ENCODE peak calls at places on chromosomes 13 and 19, in seven cellular contexts. V is CD4-positive, alpha-beta T cell; N is lower lobe of right lung; D is heart right ventricle; G is keratinocyte; U is PC-9; S is mammary epithelial cell. E is an unnamed sample.

GRCh38 chr13:103948477-103948876 is 882.3 kb upstream of the SLC10A2 start:
- DNase-seq in S (no peak), D (no peak), G (no peak), V (no peak), U (no peak), N (no peak), E (no peak)

GRCh38 chr19:12494260-12494860 is 9.7 kb upstream of the ZNF709 start:
- DNase-seq in S (no peak), D (no peak), V (no peak), N (no peak), U (no peak), G (no peak), E (no peak)

GRCh38 chr19:6412111-6412999 is 12.3 kb downstream of the KHSRP start:
- DNase-seq in V (peak; percentile 60), D (no peak), G (no peak), U (no peak), N (no peak), S (no peak), E (no peak)

GRCh38 chr19:15187026-15188007 is 13.5 kb downstream of the NOTCH3 start:
- DNase-seq in G (no peak), U (peak; percentile 66), S (no peak), V (no peak), N (no peak), D (no peak), E (no peak)

GRCh38 chr13:41398494-41399190 is 58.7 kb upstream of the RGCC start:
- DNase-seq in S (no peak), U (no peak), D (no peak), V (no peak), N (no peak), G (no peak), E (no peak)

GRCh38 chr13:30113983-30114491 is 193.3 kb downstream of the KATNAL1 start:
- DNase-seq in N (no peak), U (no peak), G (no peak), V (no peak), S (no peak), D (no peak), E (no peak)

GRCh38 chr19:2016041-2016807 is 710 bp upstream of the BTBD2 start:
- DNase-seq in S (peak; percentile 66), U (peak; percentile 44), G (peak; percentile 62), D (peak; percentile 85), V (no peak), N (peak; percentile 77), E (peak; percentile 52)

GRCh38 chr13:33207616-33207964 is 78.0 kb downstream of the STARD13 start:
- DNase-seq in V (no peak), D (peak; percentile 51), S (peak; percentile 80), N (no peak), U (no peak), G (no peak), E (no peak)

GRCh38 chr13:74132152-74132767 is 1.9 kb downstream of the KLF12 start:
- DNase-seq in S (peak; percentile 11), G (no peak), N (no peak), U (no peak), D (no peak), V (no peak), E (peak; percentile 9)

GRCh38 chr19:16198363-16198636 is 589 bp downstream of the AP1M1 start:
- DNase-seq in N (no peak), S (no peak), V (no peak), U (no peak), D (no peak), G (no peak), E (no peak)

GRCh38 chr13:39815345-39816111 is 160.1 kb downstream of the COG6 start:
- DNase-seq in V (no peak), U (no peak), D (no peak), N (no peak), G (no peak), S (no peak), E (no peak)

GRCh38 chr19:17615889-17616685 is 60.6 kb downstream of the COLGALT1 start:
- DNase-seq in D (no peak), N (no peak), S (no peak), G (no peak), U (no peak), V (no peak), E (no peak)

GRCh38 chr19:10111405-10111811 is at the start of gene P2RY11:
- DNase-seq in G (no peak), D (no peak), U (no peak), N (peak; percentile 67), V (no peak), S (no peak), E (no peak)

GRCh38 chr19:50794074-50794777 is 4.0 kb downstream of the ACP4 start:
- DNase-seq in D (no peak), G (no peak), N (no peak), V (no peak), S (peak; percentile 43), U (no peak), E (no peak)

GRCh38 chr13:104106705-104107393 is 1040.6 kb upstream of the SLC10A2 start:
- DNase-seq in U (peak; percentile 74), N (no peak), V (no peak), S (peak; percentile 66), D (no peak), G (no peak), E (no peak)

GRCh38 chr19:18612772-18613588 is at the start of gene TMEM59L:
- DNase-seq in V (peak; percentile 60), N (no peak), D (no peak), G (no peak), U (no peak), S (no peak), E (no peak)

GRCh38 chr19:44951179-44952159 is 3.7 kb upstream of the CLPTM1 start:
- DNase-seq in N (no peak), S (peak; percentile 53), V (peak; percentile 47), G (no peak), D (peak; percentile 77), U (peak; percentile 56), E (peak; percentile 70)

GRCh38 chr19:54029930-54030490 is 33.7 kb downstream of the VSTM1 start:
- DNase-seq in N (peak; percentile 61), S (peak; percentile 28), V (peak; percentile 60), D (peak; percentile 34), U (peak; percentile 68), G (no peak), E (peak; percentile 35)

GRCh38 chr19:20287070-20287469 is 120.1 kb downstream of the ZNF486 start:
- DNase-seq in S (no peak), U (no peak), D (no peak), V (no peak), N (no peak), G (no peak), E (peak; percentile 50)

GRCh38 chr19:46016426-46017094 is 6.3 kb downstream of the PGLYRP1 start:
- DNase-seq in N (peak; percentile 89), G (no peak), U (peak; percentile 61), D (peak; percentile 80), S (peak; percentile 76), V (peak; percentile 83), E (peak; percentile 31)

GRCh38 chr19:38907227-38907626 is 4.8 kb downstream of the CCER2 start:
- DNase-seq in S (no peak), N (no peak), G (no peak), D (no peak), V (no peak), U (no peak), E (no peak)

GRCh38 chr19:17721821-17722220 is 2.5 kb downstream of the MAP1S start:
- DNase-seq in D (peak; percentile 31), G (no peak), V (no peak), S (peak; percentile 53), N (peak; percentile 88), U (no peak), E (peak; percentile 21)

GRCh38 chr13:29543230-29544215 is 52.0 kb downstream of the SLC7A1 start:
- DNase-seq in V (no peak), N (no peak), D (no peak), S (peak; percentile 4), G (no peak), U (no peak), E (no peak)

GRCh38 chr19:35330475-35330874 is 1.5 kb downstream of the CD22 start:
- DNase-seq in U (no peak), V (no peak), N (no peak), S (no peak), D (no peak), G (no peak), E (no peak)

GRCh38 chr19:38657633-38658222 is 10.3 kb downstream of the ACTN4 start:
- DNase-seq in V (no peak), G (peak; percentile 96), N (no peak), S (peak; percentile 99), U (peak; percentile 100), D (no peak), E (no peak)

DNA sequence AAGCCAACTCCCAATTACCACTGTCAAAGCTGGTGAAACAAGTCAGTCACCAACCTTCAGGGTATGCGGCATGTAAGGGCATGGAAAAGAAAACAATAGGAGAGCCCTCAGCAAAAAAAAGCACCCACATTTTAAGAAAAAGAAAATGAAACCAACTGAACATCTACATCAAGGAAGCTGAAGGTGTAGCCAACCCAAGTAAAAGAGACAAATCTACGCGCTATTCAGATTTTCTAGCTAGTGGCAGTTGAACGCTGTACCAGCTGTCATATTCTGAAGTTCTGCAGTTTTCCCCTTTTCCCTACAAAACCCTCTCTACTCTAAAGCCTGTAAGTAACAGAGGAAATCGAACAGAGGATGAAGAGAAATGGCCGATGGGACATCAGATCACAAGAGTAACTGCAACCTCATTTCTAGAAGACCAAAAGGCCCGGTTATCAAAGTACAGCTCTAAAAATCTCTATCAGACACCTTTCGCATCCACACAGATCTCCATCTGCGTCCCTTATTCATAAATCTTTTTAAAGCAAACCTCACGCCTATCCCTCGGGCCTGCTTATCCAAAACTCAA is 1.4 kb downstream of the MYCBP2 start:
- DNase-seq in G (no peak), U (peak; percentile 47), S (peak; percentile 75), V (no peak), N (no peak), D (no peak), E (no peak)
- H3K27ac ChIP-seq in G (peak overlapping the region; percentile 74), U (no peak overlapping the region), S (peak overlapping the region; percentile 48), V (peak overlapping the region; percentile 85), N (peak overlapping the region; percentile 90), D (peak overlapping the region; percentile 3), E (peak overlapping the region; percentile 87)

GRCh38 chr19:3370728-3371591 is 4.6 kb downstream of the NFIC start:
- DNase-seq in N (no peak), V (no peak), G (no peak), U (no peak), D (no peak), S (no peak), E (no peak)
- H3K27ac ChIP-seq in N (no peak overlapping the region), V (no peak overlapping the region), G (no peak overlapping the region), U (no peak overlapping the region), D (peak overlapping the region; percentile 64), S (no peak overlapping the region), E (peak overlapping the region; percentile 86)

DNA sequence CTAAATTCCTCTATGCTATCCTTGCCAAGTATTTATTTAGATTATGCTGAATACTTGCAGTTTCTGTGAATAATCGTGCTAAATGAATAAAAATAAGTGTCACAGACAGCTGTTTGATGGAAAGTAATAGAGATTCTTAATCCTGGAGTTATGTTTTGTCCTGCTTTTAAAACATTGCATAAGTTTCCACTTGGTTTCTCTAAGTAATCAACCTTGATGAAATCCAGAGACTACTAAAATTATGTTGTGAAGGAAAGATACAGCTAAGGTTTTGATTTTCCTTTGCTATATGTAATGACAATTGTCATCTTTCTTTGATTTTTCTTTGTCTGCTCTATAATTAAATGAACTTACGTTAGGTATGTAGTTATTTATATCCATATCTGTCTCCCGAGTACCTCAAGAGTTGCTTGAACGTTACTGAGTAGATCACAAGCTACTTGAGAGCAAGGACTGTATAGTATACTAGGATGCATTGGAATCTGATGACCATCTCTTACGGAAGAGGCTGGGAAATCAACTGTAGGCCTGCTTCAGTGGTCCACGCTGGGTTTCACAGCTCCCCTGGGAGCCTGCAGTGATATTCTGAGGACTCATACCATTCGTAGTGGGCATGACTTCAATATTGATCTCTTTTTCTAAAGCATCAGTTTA is 5.8 kb downstream of the ABHD13 start:
- DNase-seq in D (no peak), N (no peak), S (no peak), U (no peak), G (no peak), V (no peak), E (no peak)
- H3K27ac ChIP-seq in D (no peak overlapping the region), N (no peak overlapping the region), S (no peak overlapping the region), U (no peak overlapping the region), G (no peak overlapping the region), V (peak overlapping the region; percentile 3), E (no peak overlapping the region)

GRCh38 chr13:70623260-70623659 is 515.0 kb upstream of the KLHL1 start:
- DNase-seq in N (no peak), V (no peak), U (no peak), D (no peak), G (no peak), S (no peak), E (no peak)
- H3K27ac ChIP-seq in N (no peak overlapping the region), V (no peak overlapping the region), U (no peak overlapping the region), D (no peak overlapping the region), G (no peak overlapping the region), S (no peak overlapping the region), E (no peak overlapping the region)

E was measured in substantia nigra.